ENCODE peak calls at places on chromosomes 6 and 20, in seven cellular contexts. One of them, this sample, is unnamed.

GRCh38 chr6:169962604-169963469 is 211.4 kb downstream of the ERMARD start:
- DNase-seq in upper lobe of left lung: peak; percentile 16
- DNase-seq in right cardiac atrium: no peak
- DNase-seq in AG04450: no peak
- DNase-seq in IMR-90: no peak
- DNase-seq in fibroblast of lung: no peak
- DNase-seq in lower lobe of right lung: no peak
- DNase-seq in this sample: no peak

GRCh38 chr6:167796668-167797031 is 30.1 kb upstream of the AFDN start:
- DNase-seq in upper lobe of left lung: no peak
- DNase-seq in IMR-90: no peak
- DNase-seq in lower lobe of right lung: no peak
- DNase-seq in fibroblast of lung: no peak
- DNase-seq in AG04450: no peak
- DNase-seq in right cardiac atrium: peak; percentile 70
- DNase-seq in this sample: no peak

GRCh38 chr20:39103732-39104131 is 141.6 kb downstream of the DHX35 start:
- DNase-seq in right cardiac atrium: no peak
- DNase-seq in IMR-90: no peak
- DNase-seq in upper lobe of left lung: no peak
- DNase-seq in lower lobe of right lung: no peak
- DNase-seq in AG04450: no peak
- DNase-seq in fibroblast of lung: peak; percentile 9
- DNase-seq in this sample: no peak

GRCh38 chr6:142074516-142074915 is 58.2 kb upstream of the GJE1 start:
- DNase-seq in IMR-90: peak; percentile 0
- DNase-seq in right cardiac atrium: no peak
- DNase-seq in upper lobe of left lung: no peak
- DNase-seq in lower lobe of right lung: no peak
- DNase-seq in AG04450: no peak
- DNase-seq in fibroblast of lung: no peak
- DNase-seq in this sample: no peak

GRCh38 chr6:3451498-3451897 is 5.4 kb downstream of the SLC22A23 start:
- DNase-seq in IMR-90: no peak
- DNase-seq in fibroblast of lung: no peak
- DNase-seq in upper lobe of left lung: no peak
- DNase-seq in right cardiac atrium: no peak
- DNase-seq in AG04450: no peak
- DNase-seq in lower lobe of right lung: no peak
- DNase-seq in this sample: no peak

GRCh38 chr6:6686748-6687601 is 98.5 kb downstream of the LY86 start:
- DNase-seq in lower lobe of right lung: peak; percentile 98
- DNase-seq in fibroblast of lung: peak; percentile 74
- DNase-seq in right cardiac atrium: peak; percentile 96
- DNase-seq in upper lobe of left lung: peak; percentile 98
- DNase-seq in IMR-90: no peak
- DNase-seq in AG04450: no peak
- DNase-seq in this sample: no peak

GRCh38 chr20:61661583-61661982 is 404.1 kb downstream of the TAF4 start:
- DNase-seq in lower lobe of right lung: no peak
- DNase-seq in IMR-90: no peak
- DNase-seq in right cardiac atrium: no peak
- DNase-seq in AG04450: no peak
- DNase-seq in upper lobe of left lung: no peak
- DNase-seq in fibroblast of lung: no peak
- DNase-seq in this sample: no peak

GRCh38 chr6:159577564-159577963 is 115.5 kb downstream of the SOD2 start:
- DNase-seq in AG04450: no peak
- DNase-seq in upper lobe of left lung: peak; percentile 37
- DNase-seq in lower lobe of right lung: no peak
- DNase-seq in IMR-90: peak; percentile 4
- DNase-seq in right cardiac atrium: no peak
- DNase-seq in fibroblast of lung: peak; percentile 90
- DNase-seq in this sample: no peak

GRCh38 chr6:161963634-161964244 is 689.9 kb upstream of the AGPAT4 start:
- DNase-seq in IMR-90: no peak
- DNase-seq in fibroblast of lung: no peak
- DNase-seq in AG04450: no peak
- DNase-seq in upper lobe of left lung: no peak
- DNase-seq in lower lobe of right lung: no peak
- DNase-seq in right cardiac atrium: no peak
- DNase-seq in this sample: no peak

GRCh38 chr6:43275782-43276179 is 22.3 kb upstream of the SLC22A7 start:
- DNase-seq in lower lobe of right lung: no peak
- DNase-seq in IMR-90: no peak
- DNase-seq in fibroblast of lung: no peak
- DNase-seq in right cardiac atrium: peak; percentile 50
- DNase-seq in upper lobe of left lung: no peak
- DNase-seq in AG04450: no peak
- DNase-seq in this sample: no peak
- H3K4me3 ChIP-seq in lower lobe of right lung: peak overlapping the region; percentile 50
- H3K4me3 ChIP-seq in IMR-90: no peak overlapping the region
- H3K4me3 ChIP-seq in fibroblast of lung: no peak overlapping the region
- H3K4me3 ChIP-seq in right cardiac atrium: peak overlapping the region; percentile 64
- H3K4me3 ChIP-seq in upper lobe of left lung: no peak overlapping the region
- H3K4me3 ChIP-seq in AG04450: no peak overlapping the region
- H3K4me3 ChIP-seq in this sample: no peak overlapping the region

DNA sequence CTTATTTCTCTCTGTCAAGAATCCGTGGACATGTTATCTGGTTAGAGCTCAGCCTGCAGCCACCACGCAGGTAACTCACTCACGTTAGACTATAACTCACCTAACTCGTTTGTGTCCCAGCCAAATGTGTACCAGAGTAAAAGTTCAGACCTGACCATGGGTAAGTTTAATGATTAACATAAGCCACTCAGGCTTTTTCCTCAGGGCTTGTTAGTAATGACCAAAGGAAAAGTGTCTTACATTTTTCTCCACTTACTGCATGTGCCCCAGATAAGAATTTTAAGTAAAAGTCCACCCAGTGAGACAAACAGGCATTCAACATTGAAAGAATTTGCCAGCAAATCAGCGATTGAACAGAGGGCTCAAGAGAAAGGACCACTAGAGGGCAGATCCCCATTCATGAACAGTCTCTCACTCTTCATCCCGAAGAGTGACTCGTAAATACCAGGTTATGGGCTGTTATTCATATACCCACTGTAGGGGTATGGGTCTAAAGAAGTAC is at the start of gene PKHD1:
- DNase-seq in AG04450: no peak
- DNase-seq in IMR-90: peak; percentile 13
- DNase-seq in fibroblast of lung: no peak
- DNase-seq in right cardiac atrium: no peak
- DNase-seq in upper lobe of left lung: no peak
- DNase-seq in lower lobe of right lung: no peak
- DNase-seq in this sample: no peak
- H3K4me3 ChIP-seq in AG04450: no peak within 1 kb of the TSS
- H3K4me3 ChIP-seq in IMR-90: no peak within 1 kb of the TSS
- H3K4me3 ChIP-seq in fibroblast of lung: no peak within 1 kb of the TSS
- H3K4me3 ChIP-seq in right cardiac atrium: no peak within 1 kb of the TSS
- H3K4me3 ChIP-seq in upper lobe of left lung: no peak within 1 kb of the TSS
- H3K4me3 ChIP-seq in lower lobe of right lung: no peak within 1 kb of the TSS
- H3K4me3 ChIP-seq in this sample: no peak within 1 kb of the TSS

DNA sequence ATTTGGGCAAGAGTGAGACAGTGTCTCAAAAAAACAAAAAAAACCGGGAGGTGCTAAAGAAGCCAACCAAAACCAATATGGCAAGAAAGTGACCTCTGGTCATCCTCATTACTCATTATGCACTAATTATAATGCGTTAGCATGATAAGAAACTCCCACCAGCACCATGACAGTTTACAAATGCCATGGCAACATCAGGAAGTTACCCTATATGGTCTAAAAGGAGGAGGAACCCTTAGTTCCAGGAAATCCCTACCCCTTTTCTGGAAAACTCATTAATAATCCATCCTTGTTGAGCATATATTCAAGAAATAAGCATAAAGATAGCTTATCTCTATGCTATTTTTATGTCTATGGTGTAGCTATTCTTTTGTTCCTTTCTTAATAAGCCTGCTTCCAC is 31.7 kb downstream of the C6orf52 start:
- DNase-seq in IMR-90: no peak
- DNase-seq in AG04450: no peak
- DNase-seq in fibroblast of lung: no peak
- DNase-seq in upper lobe of left lung: no peak
- DNase-seq in right cardiac atrium: no peak
- DNase-seq in lower lobe of right lung: no peak
- DNase-seq in this sample: no peak
- H3K4me3 ChIP-seq in IMR-90: no peak overlapping the region
- H3K4me3 ChIP-seq in AG04450: no peak overlapping the region
- H3K4me3 ChIP-seq in fibroblast of lung: no peak overlapping the region
- H3K4me3 ChIP-seq in upper lobe of left lung: no peak overlapping the region
- H3K4me3 ChIP-seq in right cardiac atrium: no peak overlapping the region
- H3K4me3 ChIP-seq in lower lobe of right lung: no peak overlapping the region
- H3K4me3 ChIP-seq in this sample: no peak overlapping the region

GRCh38 chr6:140713495-140713894 is 1339.0 kb upstream of the CITED2 start:
- DNase-seq in fibroblast of lung: no peak
- DNase-seq in lower lobe of right lung: no peak
- DNase-seq in AG04450: no peak
- DNase-seq in upper lobe of left lung: no peak
- DNase-seq in IMR-90: no peak
- DNase-seq in right cardiac atrium: no peak
- DNase-seq in this sample: no peak

GRCh38 chr6:140711019-140711613 is 1336.7 kb upstream of the CITED2 start:
- DNase-seq in right cardiac atrium: no peak
- DNase-seq in fibroblast of lung: no peak
- DNase-seq in upper lobe of left lung: no peak
- DNase-seq in IMR-90: no peak
- DNase-seq in lower lobe of right lung: no peak
- DNase-seq in AG04450: no peak
- DNase-seq in this sample: no peak

GRCh38 chr6:140708386-140708785 is 1333.9 kb upstream of the CITED2 start:
- DNase-seq in IMR-90: no peak
- DNase-seq in AG04450: no peak
- DNase-seq in lower lobe of right lung: no peak
- DNase-seq in right cardiac atrium: no peak
- DNase-seq in upper lobe of left lung: no peak
- DNase-seq in fibroblast of lung: no peak
- DNase-seq in this sample: no peak
- H3K4me3 ChIP-seq in IMR-90: no peak overlapping the region
- H3K4me3 ChIP-seq in AG04450: no peak overlapping the region
- H3K4me3 ChIP-seq in lower lobe of right lung: no peak overlapping the region
- H3K4me3 ChIP-seq in right cardiac atrium: no peak overlapping the region
- H3K4me3 ChIP-seq in upper lobe of left lung: no peak overlapping the region
- H3K4me3 ChIP-seq in fibroblast of lung: no peak overlapping the region
- H3K4me3 ChIP-seq in this sample: no peak overlapping the region

GRCh38 chr6:165649701-165650137 is 13.3 kb downstream of the PDE10A start:
- DNase-seq in IMR-90: peak; percentile 93
- DNase-seq in AG04450: no peak
- DNase-seq in right cardiac atrium: peak; percentile 73
- DNase-seq in upper lobe of left lung: no peak
- DNase-seq in lower lobe of right lung: no peak
- DNase-seq in fibroblast of lung: peak; percentile 20
- DNase-seq in this sample: no peak
- H3K4me3 ChIP-seq in IMR-90: no peak overlapping the region
- H3K4me3 ChIP-seq in AG04450: no peak overlapping the region
- H3K4me3 ChIP-seq in right cardiac atrium: no peak overlapping the region
- H3K4me3 ChIP-seq in upper lobe of left lung: no peak overlapping the region
- H3K4me3 ChIP-seq in lower lobe of right lung: no peak overlapping the region
- H3K4me3 ChIP-seq in fibroblast of lung: no peak overlapping the region
- H3K4me3 ChIP-seq in this sample: no peak overlapping the region

This sample was measured in skeletal muscle cell.